ENCODE peak calls at places on chromosomes 1 and 21, in six cellular contexts. L is endothelial cell; B is naive thymus-derived CD4-positive, alpha-beta T cell; N is A673; H is ACHN; R is central memory CD8-positive, alpha-beta T cell. T is an unnamed sample.

GRCh38 chr1:23367791-23368561 is 1.7 kb downstream of the ZNF436 start:
- DNase-seq in L (peak), N (peak), H (peak), B (peak), R (peak), T (peak)

GRCh38 chr21:31558839-31559367 is 100.6 kb upstream of the SOD1 start:
- DNase-seq in H (peak), L (peak), B (peak), R (peak), N (peak), T (peak)

GRCh38 chr1:180611016-180611930 is 20.5 kb upstream of the XPR1 start:
- DNase-seq in H (no peak), N (no peak), R (no peak), B (peak), L (no peak), T (peak)

GRCh38 chr1:58650141-58650540 is 49.7 kb downstream of the MYSM1 start:
- DNase-seq in B (no peak), L (no peak), R (no peak), N (no peak), H (no peak), T (no peak)

GRCh38 chr21:33299181-33299752 is 25.5 kb upstream of the IFNAR1 start:
- DNase-seq in N (no peak), H (no peak), R (no peak), L (no peak), B (peak), T (no peak)

GRCh38 chr1:151310986-151311385 is 16.2 kb downstream of the PI4KB start:
- DNase-seq in B (no peak), N (no peak), R (no peak), L (no peak), H (no peak), T (no peak)

GRCh38 chr1:181936768-181937581 is 124.5 kb downstream of the ZNF648 start:
- DNase-seq in B (peak), R (no peak), L (peak), N (peak), H (peak), T (peak)

GRCh38 chr1:85683292-85684025 is 24.8 kb downstream of the ZNHIT6 start:
- DNase-seq in N (no peak), H (no peak), L (no peak), B (no peak), R (no peak), T (no peak)

GRCh38 chr1:25569599-25570458 is 26.4 kb downstream of the LDLRAP1 start:
- DNase-seq in H (no peak), N (no peak), L (no peak), B (no peak), R (no peak), T (no peak)

GRCh38 chr1:157472302-157472701 is 80.0 kb downstream of the FCRL5 start:
- DNase-seq in H (no peak), L (peak), N (no peak), R (no peak), B (no peak), T (no peak)

T was measured in NCI-H2227 treated with DMSO at 0.1 percent for 48 hours.